ENCODE peak calls at places on chromosome 15, in six cellular contexts. U is right cardiac atrium, X is mucosa of descending colon, H is HepG2, V is uterus, M is hepatocyte. C is an unnamed sample. For H3K4me1, the result is how much of the 10 kb centered on the place peaks cover.

GRCh38 chr15:31024979-31025378 is 33.6 kb upstream of the MTMR10 start:
- DNase-seq in U (no peak), X (no peak), H (peak), V (no peak), M (peak), C (no peak)

GRCh38 chr15:78479650-78480049 is 27.7 kb upstream of the HYKK start:
- DNase-seq in U (no peak), X (no peak), H (no peak), V (no peak), M (no peak), C (no peak)

GRCh38 chr15:82944038-82944437 is 8.5 kb downstream of the HOMER2 start:
- DNase-seq in U (no peak), X (no peak), H (no peak), V (no peak), M (no peak), C (no peak)

GRCh38 chr15:39239562-39239961 is 341.3 kb upstream of the THBS1 start:
- DNase-seq in U (no peak), X (no peak), H (no peak), V (no peak), M (no peak), C (no peak)

GRCh38 chr15:75193976-75194375 is 7.7 kb upstream of the C15orf39 start:
- DNase-seq in U (peak), X (no peak), H (no peak), V (no peak), M (no peak), C (no peak)

GRCh38 chr15:101184830-101185229 is 67.0 kb downstream of the CHSY1 start:
- DNase-seq in U (no peak), X (no peak), H (no peak), V (no peak), M (no peak), C (no peak)

GRCh38 chr15:25529774-25530173 is 91.0 kb upstream of the UBE3A start:
- DNase-seq in U (no peak), X (no peak), H (no peak), V (no peak), M (no peak), C (no peak)

GRCh38 chr15:38651328-38652038 is 86.9 kb upstream of the RASGRP1 start:
- DNase-seq in U (no peak), X (peak), H (no peak), V (no peak), M (no peak), C (no peak)

GRCh38 chr15:70266412-70267089 is 168.8 kb upstream of the TLE3 start:
- DNase-seq in U (peak), X (peak), H (no peak), V (peak), M (no peak), C (no peak)

DNA sequence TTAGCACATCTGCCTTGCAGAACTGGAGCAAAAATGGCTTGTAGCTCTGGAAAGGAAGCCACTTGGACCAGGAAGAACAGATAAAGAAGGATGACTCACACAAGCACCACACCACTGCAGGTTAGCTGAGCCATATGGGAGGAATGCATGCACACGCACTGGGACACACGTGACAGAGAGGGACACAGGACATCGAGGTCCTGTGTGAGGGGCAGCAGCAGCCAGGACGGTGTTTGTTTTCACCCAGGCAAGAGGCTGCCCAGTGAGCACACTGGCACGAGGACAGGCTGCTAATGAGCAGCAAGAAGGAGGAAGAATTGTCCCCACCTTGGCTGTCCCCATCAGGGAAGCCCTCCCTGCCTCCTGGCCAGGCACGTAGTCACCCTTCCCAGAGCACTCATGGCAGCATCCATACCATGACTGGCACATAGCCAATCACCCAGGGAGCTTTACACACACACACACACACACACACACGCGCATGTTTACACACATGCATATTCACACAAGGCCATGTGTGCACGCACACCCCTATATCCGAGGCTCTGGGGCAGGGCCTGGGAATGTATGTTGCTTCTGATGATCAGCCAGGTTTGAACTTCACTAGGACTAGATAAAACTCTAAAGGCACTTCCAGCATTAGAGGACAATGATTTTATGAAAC is 24.0 kb upstream of the SPTBN5 start:
- DNase-seq in U (no peak), X (no peak), H (no peak), V (no peak), M (peak), C (no peak)
- H3K4me1 ChIP-seq in U (under half), X (under half), H (under half), V (under half), M (under half), C (half or more)

GRCh38 chr15:89632563-89633430 is 22.5 kb downstream of the KIF7 start:
- DNase-seq in U (no peak), X (no peak), H (no peak), V (no peak), M (no peak), C (no peak)
- H3K4me1 ChIP-seq in U (under half), X (under half), H (under half), V (under half), M (under half), C (under half)

GRCh38 chr15:66494262-66494661 is 3.3 kb downstream of the SNAPC5 start:
- DNase-seq in U (no peak), X (no peak), H (no peak), V (no peak), M (no peak), C (no peak)

GRCh38 chr15:66496951-66497501 is 536 bp downstream of the SNAPC5 start:
- DNase-seq in U (no peak), X (no peak), H (peak), V (no peak), M (no peak), C (no peak)

GRCh38 chr15:66497502-66498455 is at the start of gene SNAPC5:
- DNase-seq in U (peak), X (peak), H (peak), V (peak), M (peak), C (peak)

GRCh38 chr15:66502491-66502890 is 2.2 kb downstream of the RPL4 start:
- DNase-seq in U (no peak), X (no peak), H (no peak), V (no peak), M (no peak), C (no peak)

DNA sequence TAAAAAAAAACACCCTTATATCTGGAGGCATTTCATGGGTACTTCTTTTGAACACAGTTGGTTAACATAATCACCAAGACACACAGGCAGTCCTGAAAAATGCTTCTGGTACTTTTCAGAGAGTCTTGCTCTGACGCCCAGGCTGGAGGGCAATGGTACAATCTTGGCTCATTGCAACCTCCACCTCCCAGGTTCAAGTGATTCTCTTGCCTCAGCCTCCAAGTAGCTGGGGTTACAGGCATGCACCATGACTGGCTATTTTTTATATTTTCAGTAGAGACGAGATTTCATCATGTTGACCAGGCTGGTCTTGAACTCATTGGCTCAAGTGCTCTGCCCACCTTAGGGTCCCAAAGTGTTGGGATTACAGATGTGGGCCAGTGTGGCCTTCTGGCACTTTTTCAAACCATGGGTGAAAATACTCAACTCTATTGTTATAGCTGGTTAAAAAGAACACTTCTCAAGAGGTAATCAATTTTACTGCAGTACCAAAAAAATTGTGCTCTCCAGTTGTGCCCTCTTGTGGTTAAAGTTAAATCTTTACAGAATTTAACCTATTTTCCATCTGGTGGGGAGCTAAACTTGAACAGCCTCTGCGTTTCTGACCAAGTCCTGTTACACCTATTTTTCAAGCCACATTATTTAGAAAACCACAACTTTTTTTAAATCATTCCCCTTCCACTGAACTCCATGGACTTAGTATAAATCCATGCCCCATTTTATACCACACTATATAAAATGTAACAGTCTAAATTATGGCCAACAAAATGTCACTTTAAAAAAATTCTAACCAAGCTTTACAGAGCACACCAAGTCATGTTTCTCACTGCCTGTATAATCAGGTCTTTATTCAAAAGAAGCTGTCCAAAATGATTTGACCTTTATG is 1.2 kb upstream of the SNAPC5 start:
- DNase-seq in U (no peak), X (no peak), H (peak), V (no peak), M (peak), C (no peak)
- H3K4me1 ChIP-seq in U (under half), X (under half), H (half or more), V (under half), M (under half), C (under half)

GRCh38 chr15:22954798-22955543 is 25.2 kb downstream of the CYFIP1 start:
- DNase-seq in U (no peak), X (no peak), H (peak), V (no peak), M (no peak), C (no peak)
- H3K4me1 ChIP-seq in U (under half), X (under half), H (under half), V (under half), M (under half), C (half or more)

GRCh38 chr15:90214553-90215205 is 13.5 kb downstream of the SEMA4B start:
- DNase-seq in U (no peak), X (peak), H (no peak), V (no peak), M (peak), C (no peak)
- H3K4me1 ChIP-seq in U (under half), X (under half), H (under half), V (under half), M (under half), C (under half)

C was measured in thoracic aorta.